ENCODE peak calls at places on chromosomes 3 and 15, in seven cellular contexts. T is heart right ventricle, G is A549, H is ovary, U is lung, X is OCI-LY7, W is stomach. D is an unnamed sample.

GRCh38 chr3:104951426-104951825 is 415.3 kb upstream of the ALCAM start:
- DNase-seq in T (no peak), W (no peak), G (no peak), U (no peak), X (no peak), H (no peak), D (no peak)

GRCh38 chr15:93088981-93089854 is at the start of gene RGMA:
- DNase-seq in W (no peak), H (peak; percentile 52), U (no peak), T (peak; percentile 44), X (no peak), G (no peak), D (no peak)

GRCh38 chr3:169363318-169363717 is 300.2 kb downstream of the MECOM start:
- DNase-seq in G (no peak), X (no peak), T (no peak), W (no peak), H (no peak), U (no peak), D (no peak)

GRCh38 chr3:133799794-133800585 is 5.6 kb upstream of the SRPRB start:
- DNase-seq in G (no peak), W (no peak), X (peak; percentile 17), H (no peak), U (no peak), T (no peak), D (no peak)

GRCh38 chr3:180102134-180102533 is 65.4 kb upstream of the PEX5L start:
- DNase-seq in T (no peak), H (no peak), U (no peak), W (no peak), X (no peak), G (no peak), D (no peak)

GRCh38 chr3:134205426-134205825 is 45.2 kb downstream of the RYK start:
- DNase-seq in W (no peak), X (no peak), G (no peak), T (no peak), U (no peak), H (no peak), D (no peak)

GRCh38 chr3:133161666-133162065 is 123.5 kb downstream of the TMEM108 start:
- DNase-seq in T (no peak), G (no peak), U (peak; percentile 39), H (no peak), X (no peak), W (no peak), D (no peak)

GRCh38 chr3:54999159-54999558 is 71.3 kb upstream of the LRTM1 start:
- DNase-seq in W (no peak), H (no peak), T (no peak), X (peak; percentile 8), U (no peak), G (peak; percentile 27), D (no peak)

GRCh38 chr3:188246905-188247304 is 92.9 kb downstream of the LPP start:
- DNase-seq in T (no peak), W (no peak), X (no peak), U (no peak), G (no peak), H (no peak), D (no peak)

GRCh38 chr3:124336067-124336656 is 344.2 kb upstream of the ROPN1 start:
- DNase-seq in G (no peak), X (no peak), U (no peak), W (no peak), H (no peak), T (no peak), D (no peak)

GRCh38 chr3:98188553-98188952 is 22.1 kb downstream of the OR5H15 start:
- DNase-seq in U (no peak), T (no peak), G (no peak), X (peak; percentile 12), W (no peak), H (no peak), D (no peak)

GRCh38 chr3:160368804-160369203 is 30.2 kb downstream of the IFT80 start:
- DNase-seq in T (no peak), H (no peak), U (no peak), W (no peak), X (peak; percentile 48), G (no peak), D (no peak)

GRCh38 chr3:79419222-79419621 is 348.6 kb downstream of the ROBO1 start:
- DNase-seq in T (no peak), H (no peak), U (no peak), G (no peak), X (no peak), W (no peak), D (no peak)

GRCh38 chr3:187259171-187259570 is 32.4 kb downstream of the MASP1 start:
- DNase-seq in G (no peak), U (no peak), H (no peak), T (no peak), X (no peak), W (no peak), D (no peak)

GRCh38 chr3:34878488-34878887 is 760.8 kb upstream of the ARPP21 start:
- DNase-seq in U (no peak), X (peak; percentile 13), W (no peak), H (no peak), G (no peak), T (no peak), D (no peak)

GRCh38 chr15:45126535-45127158 is 3.0 kb downstream of the DUOXA1 start:
- DNase-seq in W (peak; percentile 60), G (no peak), H (no peak), U (no peak), T (no peak), X (peak; percentile 49), D (no peak)

GRCh38 chr15:31867536-31868442 is 162.5 kb upstream of the CHRNA7 start:
- DNase-seq in X (peak; percentile 65), W (peak; percentile 63), T (peak; percentile 32), U (no peak), G (peak; percentile 55), H (peak; percentile 43), D (peak; percentile 64)

GRCh38 chr15:29207758-29208108 is 61.9 kb downstream of the NSMCE3 start:
- DNase-seq in X (no peak), H (no peak), G (no peak), T (no peak), W (no peak), U (no peak), D (no peak)

GRCh38 chr3:178948546-178948945 is 123.1 kb downstream of the ZMAT3 start:
- DNase-seq in W (no peak), G (no peak), H (no peak), U (no peak), X (no peak), T (no peak), D (no peak)

GRCh38 chr3:150495563-150496168 is 50.6 kb downstream of the SERP1 start:
- DNase-seq in T (no peak), G (peak; percentile 39), X (peak; percentile 58), W (no peak), H (no peak), U (no peak), D (no peak)

GRCh38 chr3:138241061-138241460 is 54.0 kb downstream of the ARMC8 start:
- DNase-seq in H (no peak), W (no peak), G (no peak), T (no peak), X (no peak), U (no peak), D (no peak)

GRCh38 chr15:92074646-92075045 is 221.1 kb downstream of the SLCO3A1 start:
- DNase-seq in X (peak; percentile 31), G (no peak), T (peak; percentile 70), U (peak; percentile 89), W (no peak), H (no peak), D (peak; percentile 20)

GRCh38 chr3:28292622-28293021 is 51.2 kb downstream of the CMC1 start:
- DNase-seq in W (no peak), G (no peak), T (no peak), X (no peak), H (no peak), U (no peak), D (no peak)

DNA sequence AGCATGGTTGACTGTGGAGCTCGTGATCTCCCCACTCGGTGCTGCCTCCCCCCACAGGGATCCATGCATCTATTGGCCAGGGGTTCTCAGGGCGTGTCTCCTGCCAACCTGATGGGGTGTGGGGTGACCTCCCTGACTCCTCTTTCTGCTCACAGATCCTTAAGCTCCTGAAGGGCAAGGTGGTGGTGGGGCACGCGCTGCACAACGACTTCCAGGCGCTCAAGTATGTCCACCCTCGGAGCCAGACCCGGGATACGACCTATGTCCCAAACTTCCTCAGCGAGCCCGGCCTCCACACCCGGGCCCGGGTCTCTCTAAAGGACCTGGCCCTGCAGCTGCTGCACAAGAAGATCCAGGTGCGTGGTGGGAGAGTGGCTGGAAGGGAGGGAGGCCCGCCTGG is 7.9 kb downstream of the AEN start:
- DNase-seq in T (no peak), X (no peak), H (no peak), U (no peak), W (no peak), G (no peak), D (no peak)
- H3K4me1 ChIP-seq in T (peaks cover 8% of the 10 kb centered on the region), X (peaks cover 72% of the 10 kb centered on the region), H (peaks cover 2% of the 10 kb centered on the region), U (peaks cover 27% of the 10 kb centered on the region), W (peaks cover 29% of the 10 kb centered on the region), G (peaks cover 70% of the 10 kb centered on the region), D (peaks cover 19% of the 10 kb centered on the region)

GRCh38 chr15:50876260-50876988 is 32.1 kb upstream of the AP4E1 start:
- DNase-seq in X (no peak), G (no peak), T (no peak), H (no peak), U (no peak), W (no peak), D (no peak)

GRCh38 chr15:50871832-50872231 is 36.7 kb upstream of the AP4E1 start:
- DNase-seq in G (no peak), W (no peak), H (no peak), X (no peak), U (no peak), T (no peak), D (no peak)

GRCh38 chr15:50876989-50877360 is 31.5 kb upstream of the AP4E1 start:
- DNase-seq in U (peak; percentile 77), T (peak; percentile 84), W (peak; percentile 74), G (peak; percentile 91), X (peak; percentile 81), H (peak; percentile 63), D (peak; percentile 90)

GRCh38 chr15:50872832-50873231 is 35.7 kb upstream of the AP4E1 start:
- DNase-seq in W (no peak), G (no peak), T (no peak), X (no peak), U (no peak), H (no peak), D (no peak)

DNA sequence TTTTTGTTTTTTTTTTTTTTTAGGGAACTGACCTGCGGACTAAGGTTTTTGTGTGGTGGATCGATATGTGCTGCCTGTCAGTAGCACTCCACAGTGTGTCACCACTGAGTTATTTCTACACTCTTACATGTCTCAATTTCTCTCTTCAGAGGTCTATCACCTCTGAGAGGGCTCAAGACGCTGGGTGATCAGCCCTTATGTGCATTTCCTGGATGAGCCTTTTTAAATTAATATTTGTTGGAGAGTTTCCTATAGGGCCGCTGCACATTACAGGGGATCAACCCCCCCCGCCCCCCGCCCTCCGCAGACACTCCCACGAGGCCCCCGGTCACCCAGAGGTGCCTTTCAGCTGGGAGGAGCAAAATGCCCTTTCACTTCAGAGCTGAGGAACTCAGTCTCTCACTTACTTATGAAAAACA is 34.5 kb upstream of the AP4E1 start:
- DNase-seq in X (no peak), U (no peak), W (no peak), H (no peak), T (no peak), G (no peak), D (no peak)
- TF ChIP-seq CTCF in X (peak; percentile 25), U (no peak), W (no peak), H (no peak), T (no peak), G (no peak), D (no peak)

GRCh38 chr3:46942481-46943236 is 33.9 kb downstream of the CCDC12 start:
- DNase-seq in G (no peak), W (no peak), X (no peak), T (no peak), H (no peak), U (no peak), D (no peak)
- H3K4me1 ChIP-seq in G (peaks cover 76% of the 10 kb centered on the region), W (peaks cover 78% of the 10 kb centered on the region), X (peaks cover 37% of the 10 kb centered on the region), T (peaks cover 66% of the 10 kb centered on the region), H (peaks cover 23% of the 10 kb centered on the region), U (peaks cover 48% of the 10 kb centered on the region), D (peaks cover 63% of the 10 kb centered on the region)

GRCh38 chr3:189948724-189949045 is 172.0 kb downstream of the P3H2 start:
- DNase-seq in G (no peak), U (no peak), W (no peak), X (no peak), H (no peak), T (no peak), D (no peak)
- TF ChIP-seq CTCF in G (peak; percentile 6), U (no peak), W (no peak), X (no peak), H (no peak), T (no peak), D (no peak)

D was measured in adrenal gland.